ENCODE peak calls at places on chromosomes 4 and X, in seven cellular contexts. M, I, S, O, Z, X and F are unnamed samples. For H3K4me1, the result is how much of the 10 kb centered on the place peaks cover.

GRCh38 chr4:114229721-114230120 is 250.3 kb upstream of the ARSJ start:
- DNase-seq in S (no peak), O (no peak), Z (no peak), I (no peak), X (no peak), M (no peak), F (no peak)

GRCh38 chr4:112664611-112665010 is 27.7 kb downstream of the LARP7 start:
- DNase-seq in O (no peak), M (no peak), S (no peak), I (no peak), X (no peak), Z (no peak), F (no peak)

GRCh38 chr4:37243722-37244582 is 591 bp upstream of the NWD2 start:
- DNase-seq in Z (no peak), O (no peak), S (no peak), M (no peak), X (no peak), I (peak), F (no peak)

GRCh38 chr4:76546282-76547166 is 111.5 kb downstream of the SHROOM3 start:
- DNase-seq in M (no peak), O (peak), Z (no peak), S (peak), X (no peak), I (no peak), F (peak)

GRCh38 chr4:8542776-8543525 is 37.2 kb upstream of the GPR78 start:
- DNase-seq in M (no peak), S (peak), I (no peak), O (no peak), X (no peak), Z (no peak), F (no peak)

GRCh38 chr4:80172203-80172602 is 25.1 kb upstream of the PRDM8 start:
- DNase-seq in M (no peak), O (no peak), S (no peak), X (no peak), I (no peak), Z (no peak), F (no peak)

GRCh38 chrX:123961268-123962005 is at the start of gene STAG2:
- DNase-seq in Z (peak), S (peak), I (peak), O (peak), M (peak), X (peak), F (peak)

GRCh38 chr4:5165419-5166369 is 114.4 kb downstream of the STK32B start:
- DNase-seq in M (no peak), O (no peak), X (no peak), I (no peak), S (no peak), Z (no peak), F (peak)

GRCh38 chr4:2869659-2870058 is 26.0 kb downstream of the ADD1 start:
- DNase-seq in Z (no peak), S (no peak), X (no peak), M (no peak), O (no peak), I (no peak), F (no peak)

GRCh38 chr4:2867758-2868491 is 24.3 kb downstream of the ADD1 start:
- DNase-seq in X (no peak), O (no peak), Z (no peak), M (no peak), S (no peak), I (no peak), F (peak)

GRCh38 chr4:2866891-2867290 is 23.2 kb downstream of the ADD1 start:
- DNase-seq in Z (no peak), M (no peak), S (no peak), O (no peak), X (no peak), I (no peak), F (no peak)

GRCh38 chr4:2870098-2870497 is 26.5 kb downstream of the ADD1 start:
- DNase-seq in I (no peak), Z (no peak), M (no peak), S (no peak), X (no peak), O (no peak), F (no peak)

GRCh38 chr4:2868840-2869487 is 25.3 kb downstream of the ADD1 start:
- DNase-seq in S (no peak), O (no peak), Z (no peak), M (no peak), I (no peak), X (no peak), F (no peak)
- H3K4me1 ChIP-seq in S (under half), O (half or more), Z (under half), M (under half), I (half or more), X (under half), F (half or more)

GRCh38 chr4:38664704-38665401 is 854 bp downstream of the KLF3 start:
- DNase-seq in Z (no peak), I (peak), O (peak), S (peak), X (no peak), M (peak), F (peak)

GRCh38 chr4:38668203-38668602 is 4.2 kb downstream of the KLF3 start:
- DNase-seq in S (no peak), Z (no peak), I (no peak), M (no peak), O (no peak), X (no peak), F (no peak)

GRCh38 chr4:38667005-38667771 is 3.2 kb downstream of the KLF3 start:
- DNase-seq in S (peak), X (peak), I (peak), O (peak), M (peak), Z (peak), F (peak)

GRCh38 chr4:38663801-38664703 is at the start of gene KLF3:
- DNase-seq in S (peak), M (peak), X (peak), Z (peak), O (peak), I (peak), F (peak)

GRCh38 chr4:38665846-38666490 is 2.0 kb downstream of the KLF3 start:
- DNase-seq in Z (no peak), M (no peak), I (no peak), S (no peak), X (no peak), O (no peak), F (no peak)
- H3K4me1 ChIP-seq in Z (under half), M (under half), I (under half), S (under half), X (under half), O (half or more), F (under half)

GRCh38 chr4:94452476-94453300 is 946 bp downstream of the PDLIM5 start:
- DNase-seq in Z (peak), X (peak), M (peak), O (peak), I (peak), S (peak), F (peak)
- H3K4me1 ChIP-seq in Z (under half), X (under half), M (under half), O (half or more), I (under half), S (under half), F (under half)

DNA sequence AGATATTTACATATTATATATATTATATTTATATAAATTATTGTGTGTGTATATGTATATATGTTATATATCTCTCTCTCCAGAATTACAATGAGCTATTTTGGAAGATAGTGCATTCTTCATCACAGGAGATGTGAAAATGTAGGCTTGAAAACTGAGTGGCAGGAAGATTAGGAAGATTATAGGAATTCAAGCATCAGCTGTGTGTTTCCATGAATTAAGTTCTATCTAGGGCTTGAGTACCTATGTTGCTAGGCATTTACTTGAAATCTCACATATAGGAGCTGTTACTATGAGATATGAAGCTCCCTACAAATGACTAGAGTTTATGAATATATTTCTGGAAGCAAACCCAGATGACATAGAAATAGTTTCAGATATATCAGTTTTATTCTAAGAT is 328.7 kb downstream of the EPHA5 start:
- DNase-seq in S (no peak), X (no peak), M (no peak), Z (no peak), I (no peak), O (no peak), F (no peak)
- H3K4me1 ChIP-seq in S (under half), X (under half), M (under half), Z (under half), I (under half), O (under half), F (under half)

DNA sequence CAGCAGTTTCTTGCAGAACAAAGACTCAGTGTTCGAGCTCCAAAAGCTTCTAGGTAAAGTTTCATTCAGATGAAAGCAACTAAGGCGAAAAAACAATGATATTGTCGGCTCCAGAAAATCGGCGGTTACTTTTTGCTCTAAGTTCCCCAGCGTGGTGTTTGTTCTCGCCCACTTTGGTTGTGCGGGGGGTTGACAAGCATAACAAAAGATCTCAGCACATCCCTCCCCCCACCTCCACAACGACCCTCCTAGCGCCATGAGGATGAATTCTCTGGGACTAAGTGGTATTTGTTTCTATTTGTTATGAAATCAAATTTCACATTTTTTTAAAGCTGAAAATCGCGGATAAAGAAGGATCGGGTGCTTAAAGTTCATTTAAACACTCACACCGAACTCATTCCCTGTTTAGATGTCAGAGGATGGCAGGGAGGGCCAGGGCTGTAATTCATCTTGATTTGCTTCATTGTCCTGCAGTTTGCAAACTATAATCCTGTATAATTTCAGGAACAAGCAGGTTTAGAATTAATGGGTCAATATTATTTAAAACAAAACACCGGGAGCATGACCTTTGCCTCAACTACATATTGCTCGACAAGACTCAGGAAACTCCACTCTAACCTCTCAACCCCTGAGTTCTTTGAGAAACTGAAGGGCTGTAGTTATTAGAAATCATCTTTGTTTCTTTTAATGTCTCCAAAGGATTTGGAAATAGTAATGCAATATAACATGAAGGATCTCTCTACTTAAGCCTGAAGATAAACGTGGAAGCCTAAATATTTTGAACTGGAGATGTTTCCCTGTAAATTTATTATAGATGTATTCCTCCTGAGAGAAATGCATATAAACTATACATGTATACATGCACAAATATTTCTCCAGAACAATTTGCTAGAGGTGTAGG is 6.5 kb downstream of the PITX2 start:
- DNase-seq in X (no peak), Z (no peak), M (no peak), O (no peak), I (no peak), S (no peak), F (no peak)
- H3K4me1 ChIP-seq in X (under half), Z (under half), M (under half), O (under half), I (under half), S (under half), F (under half)

GRCh38 chr4:137533855-137534254 is 1.6 kb upstream of the PCDH18 start:
- DNase-seq in O (no peak), Z (no peak), S (no peak), M (no peak), I (no peak), X (no peak), F (no peak)
- H3K4me1 ChIP-seq in O (under half), Z (under half), S (under half), M (under half), I (under half), X (under half), F (under half)

GRCh38 chr4:184620208-184620867 is 28.9 kb downstream of the CASP3 start:
- DNase-seq in S (no peak), I (no peak), Z (no peak), M (no peak), X (no peak), O (no peak), F (no peak)
- H3K4me1 ChIP-seq in S (under half), I (under half), Z (under half), M (under half), X (under half), O (under half), F (under half)

DNA sequence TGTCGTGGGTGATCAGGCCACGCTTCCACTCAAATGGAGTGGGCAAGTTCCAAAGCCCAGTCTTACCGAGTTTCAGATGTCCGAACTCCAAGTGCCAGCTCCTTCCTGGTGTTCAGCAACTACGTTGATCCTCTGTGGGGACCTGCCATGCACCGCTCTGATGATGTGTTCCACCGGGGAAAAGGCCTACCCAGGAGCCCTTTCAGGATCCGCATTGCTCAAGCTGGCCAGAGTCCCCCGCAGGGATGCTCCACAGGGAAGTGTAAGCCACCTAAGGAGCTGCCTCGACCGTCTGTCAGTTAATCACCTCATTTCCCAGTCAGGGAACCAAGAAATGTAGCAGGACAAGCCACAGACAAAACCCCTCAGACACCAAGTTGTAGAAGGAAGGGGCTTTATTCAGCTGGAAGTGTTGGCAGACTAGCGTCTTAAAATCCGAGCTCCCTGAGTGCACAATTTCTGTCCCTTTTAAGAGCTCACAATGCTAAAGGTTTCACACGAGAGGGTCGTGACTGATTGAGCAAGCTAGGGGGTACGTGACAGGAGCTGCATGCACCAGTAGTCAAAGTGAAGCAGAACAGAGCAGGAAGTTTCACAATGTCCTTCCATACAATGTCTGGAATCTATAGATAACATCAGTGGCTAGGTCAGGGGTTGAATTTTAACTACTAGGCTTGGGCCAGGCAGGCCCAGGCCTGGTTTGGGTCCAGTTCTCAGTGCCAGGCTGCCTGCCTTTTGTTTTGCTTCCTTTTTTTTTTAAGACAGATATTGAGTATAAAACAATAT is 126.2 kb upstream of the ZDHHC15 start:
- DNase-seq in O (no peak), X (no peak), I (no peak), Z (no peak), S (no peak), M (no peak), F (no peak)
- H3K4me1 ChIP-seq in O (under half), X (under half), I (under half), Z (under half), S (under half), M (under half), F (under half)

DNA sequence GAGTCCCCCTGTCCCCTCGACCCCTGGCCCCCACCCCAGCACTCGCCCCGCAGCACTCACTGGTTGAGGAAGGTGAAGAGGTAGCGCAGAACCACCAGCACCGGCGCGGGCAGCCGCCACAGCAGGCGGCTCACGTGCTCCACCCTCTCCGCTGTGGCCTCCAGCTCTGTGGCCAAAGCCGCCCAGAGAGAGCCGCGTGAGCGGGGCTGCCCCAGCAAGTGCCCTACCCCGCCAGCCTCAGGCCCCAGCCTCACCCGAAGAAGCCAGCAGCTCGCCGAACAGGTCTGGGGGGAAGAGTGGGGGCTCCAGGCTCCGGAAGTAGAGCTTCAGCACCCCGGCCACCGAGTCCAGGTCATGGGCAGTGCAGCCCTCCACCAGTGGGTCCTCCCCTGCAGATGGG is 6.0 kb downstream of the AVPR2 start:
- DNase-seq in X (no peak), O (no peak), Z (no peak), I (no peak), S (peak), M (no peak), F (no peak)
- H3K4me1 ChIP-seq in X (under half), O (under half), Z (under half), I (under half), S (under half), M (under half), F (under half)

GRCh38 chr4:41428205-41428940 is 109.6 kb upstream of the LIMCH1 start:
- DNase-seq in S (no peak), I (no peak), O (no peak), Z (no peak), M (no peak), X (no peak), F (peak)
- H3K4me1 ChIP-seq in S (under half), I (half or more), O (half or more), Z (under half), M (under half), X (half or more), F (under half)